ENCODE peak calls at places on chromosomes 13 and 19, in ten cellular contexts. D is AML-193; L is CD4-positive, alpha-beta T cell; V is activated CD4-positive, CD25-positive, alpha-beta regulatory T cell; F is mucosa of descending colon; H is cardiac fibroblast; C is activated naive CD4-positive, alpha-beta T cell treated with anti-CD3 and anti-CD28 coated beads, Interleukin-2, amount 10 ng/mL, durations not matched to agents 7 days and 5 days; X is EL; E is NCI-H510A treated with DMSO at 0.1 percent for 48 hours; W is activated effector memory CD4-positive, alpha-beta T cell treated with Interleukin-2 at 50 U/mL for 16 hours. P is an unnamed sample.

GRCh38 chr13:31234729-31235128 is 35.0 kb downstream of the B3GLCT start:
- DNase-seq in L (no peak), D (no peak), F (no peak), V (no peak), X (no peak), H (peak), W (no peak), E (no peak), C (no peak), P (no peak)

GRCh38 chr19:50877338-50877737 is 4.1 kb downstream of the KLK2 start:
- DNase-seq in C (no peak), E (no peak), X (no peak), V (no peak), F (peak), H (no peak), D (no peak), L (no peak), W (no peak), P (no peak)

GRCh38 chr19:44517146-44517545 is 12.3 kb downstream of the CEACAM20 start:
- DNase-seq in F (no peak), E (no peak), C (no peak), L (no peak), D (no peak), H (no peak), W (no peak), V (no peak), X (no peak), P (no peak)

GRCh38 chr19:1615156-1615765 is 10.0 kb upstream of the UQCR11 start:
- DNase-seq in W (no peak), H (no peak), X (no peak), F (no peak), D (no peak), E (no peak), L (no peak), V (no peak), C (no peak), P (no peak)

GRCh38 chr13:114118763-114119123 is 13.7 kb downstream of the RASA3 start:
- DNase-seq in C (no peak), W (no peak), X (no peak), E (no peak), F (peak), L (no peak), V (no peak), H (peak), D (no peak), P (no peak)

GRCh38 chr19:43957891-43958290 is 6.9 kb downstream of the ZNF221 start:
- DNase-seq in C (no peak), H (peak), F (no peak), D (no peak), W (no peak), V (no peak), L (no peak), X (peak), E (no peak), P (no peak)

GRCh38 chr13:113596321-113597200 is 12.0 kb downstream of the TFDP1 start:
- DNase-seq in C (no peak), D (no peak), V (no peak), L (no peak), E (no peak), F (no peak), W (no peak), H (no peak), X (no peak), P (no peak)

GRCh38 chr13:99041788-99042187 is 63.9 kb upstream of the DOCK9 start:
- DNase-seq in X (no peak), H (no peak), C (no peak), W (no peak), L (no peak), F (no peak), V (no peak), D (no peak), E (no peak), P (no peak)

GRCh38 chr13:75180805-75181455 is 301.0 kb downstream of the TBC1D4 start:
- DNase-seq in C (no peak), W (no peak), X (peak), V (no peak), F (no peak), E (no peak), H (peak), L (no peak), D (no peak), P (no peak)

GRCh38 chr19:4987286-4987685 is 18.4 kb downstream of the KDM4B start:
- DNase-seq in V (no peak), D (no peak), E (no peak), C (no peak), H (no peak), X (no peak), F (no peak), L (no peak), W (no peak), P (no peak)

GRCh38 chr19:18662972-18663732 is 20.3 kb upstream of the CRTC1 start:
- DNase-seq in E (no peak), C (no peak), H (peak), V (no peak), X (no peak), D (no peak), F (no peak), L (no peak), W (no peak), P (no peak)

GRCh38 chr13:79435549-79435948 is 29.5 kb upstream of the RBM26 start:
- DNase-seq in H (peak), X (peak), W (no peak), F (no peak), D (no peak), C (no peak), E (no peak), L (no peak), V (no peak), P (no peak)

GRCh38 chr19:35764432-35765315 is 6.7 kb downstream of the PROSER3 start:
- DNase-seq in D (no peak), F (no peak), W (no peak), V (no peak), C (no peak), X (no peak), H (no peak), L (no peak), E (no peak), P (no peak)

GRCh38 chr13:41310963-41311606 is at the start of gene NAA16:
- DNase-seq in V (peak), X (peak), C (peak), E (peak), W (peak), D (peak), H (peak), L (peak), F (peak), P (peak)